ENCODE peak calls at places on chromosome 13, in six cellular contexts. F is K562, V is H1, Q is HCT116, Y is GM12878, R is HepG2. G is an unnamed sample. For H3K4me1, the result is how much of the 10 kb centered on the place peaks cover.

GRCh38 chr13:53683608-53684007 is 655.0 kb downstream of the OLFM4 start:
- DNase-seq in F (no peak), V (no peak), Q (no peak), Y (no peak), R (no peak), G (no peak)

GRCh38 chr13:41384749-41385503 is 72.4 kb upstream of the RGCC start:
- DNase-seq in F (peak), V (no peak), Q (no peak), Y (no peak), R (no peak), G (no peak)

GRCh38 chr13:98419786-98420559 is 156.9 kb downstream of the STK24 start:
- DNase-seq in F (no peak), V (no peak), Q (no peak), Y (no peak), R (no peak), G (no peak)

GRCh38 chr13:37403776-37404497 is 194.6 kb downstream of the POSTN start:
- DNase-seq in F (no peak), V (no peak), Q (no peak), Y (no peak), R (no peak), G (no peak)

GRCh38 chr13:110113284-110113764 is 193.6 kb downstream of the COL4A1 start:
- DNase-seq in F (no peak), V (no peak), Q (no peak), Y (no peak), R (no peak), G (no peak)

GRCh38 chr13:108924154-108924940 is 294.9 kb downstream of the MYO16 start:
- DNase-seq in F (no peak), V (no peak), Q (no peak), Y (no peak), R (no peak), G (no peak)

GRCh38 chr13:90485441-90485840 is 862.0 kb upstream of the MIR17HG start:
- DNase-seq in F (no peak), V (no peak), Q (no peak), Y (no peak), R (no peak), G (no peak)

GRCh38 chr13:46721054-46721453 is 75.9 kb downstream of the ESD start:
- DNase-seq in F (peak), V (no peak), Q (peak), Y (no peak), R (peak), G (no peak)

GRCh38 chr13:37690361-37690760 is 91.8 kb upstream of the POSTN start:
- DNase-seq in F (no peak), V (no peak), Q (no peak), Y (no peak), R (no peak), G (no peak)

GRCh38 chr13:25214371-25215252 is 42.5 kb upstream of the AMER2 start:
- DNase-seq in F (no peak), V (no peak), Q (no peak), Y (no peak), R (no peak), G (no peak)

GRCh38 chr13:98450495-98451167 is 126.3 kb downstream of the STK24 start:
- DNase-seq in F (no peak), V (no peak), Q (no peak), Y (no peak), R (peak), G (no peak)

GRCh38 chr13:45615501-45616101 is at the start of gene ERICH6B:
- DNase-seq in F (peak), V (peak), Q (no peak), Y (no peak), R (no peak), G (peak)

GRCh38 chr13:34756572-34756971 is 185.5 kb upstream of the NBEA start:
- DNase-seq in F (no peak), V (no peak), Q (no peak), Y (no peak), R (no peak), G (no peak)

GRCh38 chr13:27259831-27260230 is 8.5 kb downstream of the RPL21 start:
- DNase-seq in F (no peak), V (no peak), Q (no peak), Y (no peak), R (no peak), G (no peak)

GRCh38 chr13:107124129-107124718 is 556.3 kb upstream of the ARGLU1 start:
- DNase-seq in F (no peak), V (no peak), Q (no peak), Y (no peak), R (peak), G (no peak)

GRCh38 chr13:98435356-98435755 is 141.6 kb downstream of the STK24 start:
- DNase-seq in F (no peak), V (no peak), Q (no peak), Y (no peak), R (no peak), G (no peak)

GRCh38 chr13:82747331-82747730 is 1134.9 kb downstream of the SLITRK1 start:
- DNase-seq in F (no peak), V (no peak), Q (no peak), Y (no peak), R (no peak), G (peak)

GRCh38 chr13:35343417-35343816 is 133.1 kb downstream of the MAB21L1 start:
- DNase-seq in F (no peak), V (no peak), Q (no peak), Y (no peak), R (no peak), G (no peak)

GRCh38 chr13:36841411-36841810 is 22.4 kb downstream of the RFXAP start:
- DNase-seq in F (no peak), V (no peak), Q (no peak), Y (no peak), R (no peak), G (no peak)

GRCh38 chr13:38394777-38395504 is 45.3 kb downstream of the UFM1 start:
- DNase-seq in F (no peak), V (no peak), Q (no peak), Y (no peak), R (no peak), G (no peak)

GRCh38 chr13:29105779-29106178 is 285.6 kb downstream of the MTUS2 start:
- DNase-seq in F (peak), V (peak), Q (no peak), Y (no peak), R (no peak), G (no peak)

GRCh38 chr13:90947976-90948375 is 399.5 kb upstream of the MIR17HG start:
- DNase-seq in F (no peak), V (no peak), Q (no peak), Y (no peak), R (no peak), G (no peak)

GRCh38 chr13:45544520-45544919 is 71.0 kb downstream of the ERICH6B start:
- DNase-seq in F (no peak), V (no peak), Q (no peak), Y (no peak), R (no peak), G (no peak)

GRCh38 chr13:27481766-27482165 is 31.4 kb upstream of the MTIF3 start:
- DNase-seq in F (peak), V (peak), Q (peak), Y (no peak), R (peak), G (peak)

GRCh38 chr13:45367358-45367757 is 26.4 kb upstream of the TPT1 start:
- DNase-seq in F (peak), V (no peak), Q (peak), Y (peak), R (peak), G (peak)

GRCh38 chr13:72104656-72105180 is 237.7 kb upstream of the DACH1 start:
- DNase-seq in F (no peak), V (no peak), Q (no peak), Y (no peak), R (no peak), G (no peak)

GRCh38 chr13:56659041-56659471 is 481.7 kb upstream of the PRR20A start:
- DNase-seq in F (no peak), V (no peak), Q (no peak), Y (no peak), R (no peak), G (no peak)

GRCh38 chr13:98773053-98773452 is 20.6 kb upstream of the SLC15A1 start:
- DNase-seq in F (no peak), V (peak), Q (no peak), Y (no peak), R (no peak), G (no peak)

GRCh38 chr13:48976677-48977625 is 1.2 kb downstream of the FNDC3A start:
- DNase-seq in F (peak), V (no peak), Q (no peak), Y (no peak), R (peak), G (no peak)

GRCh38 chr13:98796798-98797197 is 44.3 kb upstream of the SLC15A1 start:
- DNase-seq in F (peak), V (peak), Q (no peak), Y (no peak), R (no peak), G (no peak)

GRCh38 chr13:31896427-31896826 is 135.1 kb upstream of the FRY start:
- DNase-seq in F (no peak), V (no peak), Q (no peak), Y (no peak), R (no peak), G (no peak)

GRCh38 chr13:88649855-88650254 is 978.7 kb downstream of the SLITRK5 start:
- DNase-seq in F (no peak), V (no peak), Q (no peak), Y (no peak), R (no peak), G (no peak)

GRCh38 chr13:70432276-70432805 is 324.1 kb upstream of the KLHL1 start:
- DNase-seq in F (no peak), V (no peak), Q (no peak), Y (no peak), R (no peak), G (peak)

GRCh38 chr13:80337011-80337688 is 3.8 kb downstream of the SPRY2 start:
- DNase-seq in F (no peak), V (no peak), Q (no peak), Y (no peak), R (no peak), G (no peak)

GRCh38 chr13:99693812-99694211 is 192.5 kb downstream of the TM9SF2 start:
- DNase-seq in F (no peak), V (no peak), Q (no peak), Y (no peak), R (no peak), G (no peak)

GRCh38 chr13:51332566-51333361 is 6.7 kb upstream of the SERPINE3 start:
- DNase-seq in F (no peak), V (no peak), Q (no peak), Y (no peak), R (no peak), G (no peak)

GRCh38 chr13:111900390-111901180 is 166.4 kb upstream of the SOX1 start:
- DNase-seq in F (no peak), V (peak), Q (no peak), Y (no peak), R (no peak), G (no peak)

DNA sequence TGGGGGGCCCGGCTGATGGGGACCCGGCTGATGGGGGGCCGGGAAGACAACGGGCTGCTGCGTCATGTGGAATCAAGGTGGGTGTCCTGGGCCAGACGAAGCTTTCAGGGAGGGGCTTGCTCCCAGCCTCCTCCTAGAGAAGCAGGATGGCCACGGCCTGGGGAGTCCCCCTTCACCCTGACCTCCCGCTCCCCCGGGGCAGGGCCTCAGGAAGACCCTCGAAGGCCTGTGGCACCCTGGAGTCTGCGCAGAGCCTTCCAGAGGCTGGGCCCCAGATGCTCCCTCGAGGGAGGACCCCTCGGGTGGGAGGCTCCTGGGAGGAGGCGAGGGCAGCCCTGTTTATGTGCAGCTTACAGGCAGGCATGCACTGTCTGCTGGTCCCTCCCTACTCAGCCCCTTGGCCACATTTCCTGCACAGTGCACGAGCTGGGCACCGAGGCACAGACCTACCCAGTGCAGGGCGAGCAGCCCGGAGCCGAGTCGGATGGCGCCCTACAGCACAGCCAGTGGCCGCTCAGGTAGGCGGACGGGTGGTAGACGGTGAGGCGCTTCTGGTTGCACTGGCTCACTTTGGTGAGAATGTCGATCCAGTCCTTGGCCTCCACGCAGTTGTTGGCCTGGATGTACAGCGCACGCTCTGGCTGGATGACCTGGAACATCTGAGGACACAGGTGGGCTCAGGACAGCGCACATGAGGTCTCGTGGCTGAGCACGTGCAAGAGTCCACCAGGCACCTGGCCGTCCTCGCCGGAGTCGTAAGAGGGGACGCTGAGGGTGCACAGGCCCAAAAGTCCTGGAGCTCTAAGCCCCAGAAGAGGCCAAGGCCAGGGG is 22.4 kb upstream of the C13orf46 start:
- DNase-seq in F (no peak), V (no peak), Q (no peak), Y (no peak), R (no peak), G (no peak)
- H3K4me1 ChIP-seq in F (under half), V (under half), Q (under half), Y (under half), R (under half), G (under half)

GRCh38 chr13:20779405-20779804 is 5.6 kb upstream of the EEF1AKMT1 start:
- DNase-seq in F (no peak), V (no peak), Q (no peak), Y (no peak), R (no peak), G (no peak)
- TF ChIP-seq ZNF274 in F (no peak), V (no peak), Q (no peak), Y (no peak), R (no peak), G (no peak)

GRCh38 chr13:50001287-50001686 is 4.4 kb downstream of the TRIM13 start:
- DNase-seq in F (no peak), V (no peak), Q (no peak), Y (no peak), R (no peak), G (no peak)
- H3K4me1 ChIP-seq in F (under half), V (under half), Q (under half), Y (under half), R (under half), G (under half)

GRCh38 chr13:44331912-44332840 is 41.4 kb upstream of the SERP2 start:
- DNase-seq in F (no peak), V (no peak), Q (no peak), Y (no peak), R (no peak), G (no peak)
- TF ChIP-seq ZNF274 in F (no peak), V (no peak), Q (no peak), Y (no peak), R (no peak), G (no peak)

G was measured in NT2/D1.